ENCODE peak calls at places on chromosomes 2 and 18, in six cellular contexts. E is stimulated activated CD4-positive, alpha-beta T cell treated with anti-CD3 and anti-CD28 coated beads, Interleukin-15, amount 100 ng/mL, for 1 hour; A is iris pigment epithelial cell; N is KG1; T is iPS-NIHi11; G is lung. B is an unnamed sample.

GRCh38 chr2:219451626-219452360 is 17.1 kb downstream of the SPEG start:
- DNase-seq in E (no peak), A (no peak), N (no peak), T (no peak), G (no peak), B (no peak)

GRCh38 chr2:11863513-11864328 is 117.3 kb downstream of the LPIN1 start:
- DNase-seq in E (peak; percentile 52), A (peak; percentile 86), N (peak; percentile 23), T (peak; percentile 94), G (peak; percentile 83), B (peak; percentile 96)

GRCh38 chr18:77133920-77134496 is 1.4 kb upstream of the MBP start:
- DNase-seq in E (no peak), A (no peak), N (peak; percentile 32), T (no peak), G (no peak), B (no peak)

GRCh38 chr2:197279997-197280756 is 30.4 kb downstream of the ANKRD44 start:
- DNase-seq in E (no peak), A (no peak), N (no peak), T (no peak), G (no peak), B (no peak)

GRCh38 chr2:45813003-45813601 is 161.6 kb downstream of the PRKCE start:
- DNase-seq in E (no peak), A (peak; percentile 34), N (no peak), T (no peak), G (no peak), B (peak; percentile 21)

GRCh38 chr2:73448856-73449255 is 63.2 kb downstream of the ALMS1 start:
- DNase-seq in E (no peak), A (no peak), N (no peak), T (no peak), G (no peak), B (no peak)

GRCh38 chr2:71785550-71785951 is 332.2 kb downstream of the DYSF start:
- DNase-seq in E (no peak), A (no peak), N (no peak), T (no peak), G (peak; percentile 27), B (no peak)

GRCh38 chr2:33521791-33522281 is 45.4 kb downstream of the RASGRP3 start:
- DNase-seq in E (no peak), A (peak; percentile 53), N (no peak), T (no peak), G (no peak), B (peak; percentile 21)

GRCh38 chr2:31414601-31415241 is at the start of gene XDH:
- DNase-seq in E (no peak), A (no peak), N (no peak), T (no peak), G (no peak), B (peak; percentile 89)

GRCh38 chr2:174796319-174796771 is 32.1 kb upstream of the CHRNA1 start:
- DNase-seq in E (no peak), A (no peak), N (no peak), T (peak; percentile 50), G (no peak), B (no peak)

GRCh38 chr2:85804583-85804982 is 50.8 kb downstream of the ATOH8 start:
- DNase-seq in E (no peak), A (no peak), N (no peak), T (peak; percentile 77), G (no peak), B (peak; percentile 11)

GRCh38 chr2:237058423-237058822 is 27.3 kb upstream of the COPS8 start:
- DNase-seq in E (no peak), A (no peak), N (no peak), T (no peak), G (no peak), B (no peak)

GRCh38 chr2:46967990-46968647 is 52.5 kb upstream of the MCFD2 start:
- DNase-seq in E (no peak), A (peak; percentile 91), N (no peak), T (peak; percentile 45), G (peak; percentile 86), B (peak; percentile 97)

GRCh38 chr2:150143087-150143536 is 344.4 kb downstream of the RND3 start:
- DNase-seq in E (no peak), A (peak; percentile 86), N (no peak), T (no peak), G (no peak), B (no peak)

GRCh38 chr2:105919826-105920225 is 175.1 kb downstream of the NCK2 start:
- DNase-seq in E (peak; percentile 29), A (peak; percentile 95), N (no peak), T (peak; percentile 74), G (no peak), B (peak; percentile 22)

GRCh38 chr2:6202756-6203155 is 510.6 kb downstream of the SOX11 start:
- DNase-seq in E (no peak), A (no peak), N (no peak), T (no peak), G (no peak), B (peak; percentile 62)

GRCh38 chr2:75605770-75606535 is 40.6 kb upstream of the MRPL19 start:
- DNase-seq in E (no peak), A (peak; percentile 96), N (no peak), T (peak; percentile 38), G (peak; percentile 72), B (peak; percentile 99)

GRCh38 chr2:200794143-200794542 is 17.6 kb upstream of the BZW1 start:
- DNase-seq in E (no peak), A (no peak), N (no peak), T (no peak), G (no peak), B (no peak)

B was measured in renal cortical epithelial cell.